ENCODE peak calls at places on chromosomes 13 and 19, in four cellular contexts. K is right atrium auricular region; J is effector memory CD4-positive, alpha-beta T cell; F is adrenal gland. V is an unnamed sample.

GRCh38 chr13:113044431-113045114 is 61.0 kb upstream of the F7 start:
- DNase-seq in F (peak; percentile 76), J (no peak), K (no peak), V (no peak)

GRCh38 chr19:50679177-50680125 is 30.2 kb downstream of the C19orf81 start:
- DNase-seq in J (peak; percentile 50), K (peak; percentile 81), F (peak; percentile 95), V (peak; percentile 76)

GRCh38 chr13:59728896-59729545 is 434.7 kb downstream of the DIAPH3 start:
- DNase-seq in J (no peak), F (no peak), K (no peak), V (no peak)

GRCh38 chr19:48403606-48404005 is 10.1 kb downstream of the GRIN2D start:
- DNase-seq in J (no peak), F (peak; percentile 79), K (no peak), V (peak; percentile 68)

GRCh38 chr19:15129856-15130580 is 22.8 kb downstream of the SYDE1 start:
- DNase-seq in F (no peak), J (no peak), K (no peak), V (no peak)

GRCh38 chr13:35600137-35600536 is 123.6 kb upstream of the MAB21L1 start:
- DNase-seq in J (no peak), F (no peak), K (no peak), V (no peak)

GRCh38 chr13:50892162-50892944 is 17.2 kb upstream of the RNASEH2B start:
- DNase-seq in F (no peak), J (no peak), K (no peak), V (no peak)

GRCh38 chr13:102911336-102911735 is 65.5 kb downstream of the ERCC5 start:
- DNase-seq in F (no peak), J (no peak), K (no peak), V (no peak)

GRCh38 chr19:18006895-18007604 is 920 bp upstream of the ARRDC2 start:
- DNase-seq in J (peak; percentile 67), F (peak; percentile 91), K (peak; percentile 85), V (peak; percentile 94)

GRCh38 chr19:46828484-46828883 is 22.2 kb downstream of the AP2S1 start:
- DNase-seq in J (no peak), F (no peak), K (no peak), V (no peak)

GRCh38 chr13:49098771-49099512 is 121.2 kb upstream of the MLNR start:
- DNase-seq in F (no peak), J (no peak), K (no peak), V (no peak)

GRCh38 chr19:20414133-20414532 is 151.4 kb downstream of the ZNF737 start:
- DNase-seq in K (no peak), F (no peak), J (no peak), V (no peak)

DNA sequence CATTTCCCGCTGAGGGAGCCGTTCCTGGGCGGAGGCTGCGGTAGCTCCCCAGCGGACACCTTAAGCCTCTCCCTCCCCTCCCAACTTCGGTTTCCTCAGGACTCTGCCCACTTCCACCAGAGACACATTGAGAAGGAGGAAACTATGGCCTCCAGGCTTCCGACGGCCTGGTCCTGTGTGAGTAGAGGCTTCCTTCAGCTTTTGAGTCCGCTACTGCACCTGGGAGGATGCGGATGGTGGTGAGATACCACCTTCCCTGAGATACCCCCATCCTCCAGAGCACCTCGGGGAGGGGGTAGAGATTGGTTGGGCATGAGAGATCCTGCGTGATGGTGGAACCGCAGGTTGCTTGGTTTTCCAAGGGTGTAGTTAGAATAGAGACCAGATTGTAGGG is 958 bp downstream of the ZNF274 start:
- DNase-seq in K (no peak), F (no peak), J (no peak), V (no peak)
- H3K9me3 ChIP-seq in K (peaks cover 92% of the 10 kb centered on the region), F (peaks cover 2% of the 10 kb centered on the region), J (peaks cover 40% of the 10 kb centered on the region), V (peaks cover 33% of the 10 kb centered on the region)

GRCh38 chr19:36997843-36998235 is 80.4 kb upstream of the ZNF420 start:
- DNase-seq in F (no peak), J (no peak), K (no peak), V (no peak)

GRCh38 chr19:36999313-36999712 is 78.9 kb upstream of the ZNF420 start:
- DNase-seq in F (no peak), K (no peak), J (no peak), V (no peak)

GRCh38 chr19:36997152-36997842 is 80.9 kb upstream of the ZNF420 start:
- DNase-seq in K (no peak), J (no peak), F (no peak), V (no peak)
- H3K9me3 ChIP-seq in K (peaks cover 42% of the 10 kb centered on the region), J (peaks cover 19% of the 10 kb centered on the region), F (no peaks in the 10 kb centered on the region), V (no peaks in the 10 kb centered on the region)

GRCh38 chr13:111488466-111489132 is 168.2 kb downstream of the TEX29 start:
- DNase-seq in F (peak; percentile 17), K (no peak), J (no peak), V (no peak)
- H3K9me3 ChIP-seq in F (no peaks in the 10 kb centered on the region), K (peaks cover 27% of the 10 kb centered on the region), J (no peaks in the 10 kb centered on the region), V (peaks cover 8% of the 10 kb centered on the region)

GRCh38 chr19:12232961-12233360 is 61.7 kb downstream of the ZNF44 start:
- DNase-seq in K (no peak), J (no peak), F (no peak), V (no peak)
- H3K9me3 ChIP-seq in K (no peaks in the 10 kb centered on the region), J (no peaks in the 10 kb centered on the region), F (no peaks in the 10 kb centered on the region), V (no peaks in the 10 kb centered on the region)

DNA sequence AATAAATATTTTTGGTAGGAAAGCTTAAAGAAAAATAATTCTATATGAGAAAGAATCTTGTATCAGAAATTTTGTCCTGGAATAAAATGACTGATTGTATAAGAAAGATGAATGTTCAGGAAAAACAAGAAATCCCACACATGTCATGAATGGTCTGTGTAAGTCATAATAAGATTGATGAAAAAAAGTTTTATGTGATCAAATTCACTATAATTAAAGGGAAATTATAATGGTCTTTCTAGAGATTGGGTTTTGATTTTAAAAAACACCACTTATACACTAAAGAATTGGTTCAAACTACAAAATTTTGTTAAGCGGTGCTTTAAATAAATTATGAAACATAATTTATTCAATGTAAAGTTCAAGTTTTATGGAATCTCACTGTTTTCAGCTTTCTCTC is 7.2 kb upstream of the ZNF841 start:
- DNase-seq in J (no peak), K (no peak), F (no peak), V (no peak)
- H3K9me3 ChIP-seq in J (peaks cover 11% of the 10 kb centered on the region), K (peaks cover 34% of the 10 kb centered on the region), F (no peaks in the 10 kb centered on the region), V (no peaks in the 10 kb centered on the region)

DNA sequence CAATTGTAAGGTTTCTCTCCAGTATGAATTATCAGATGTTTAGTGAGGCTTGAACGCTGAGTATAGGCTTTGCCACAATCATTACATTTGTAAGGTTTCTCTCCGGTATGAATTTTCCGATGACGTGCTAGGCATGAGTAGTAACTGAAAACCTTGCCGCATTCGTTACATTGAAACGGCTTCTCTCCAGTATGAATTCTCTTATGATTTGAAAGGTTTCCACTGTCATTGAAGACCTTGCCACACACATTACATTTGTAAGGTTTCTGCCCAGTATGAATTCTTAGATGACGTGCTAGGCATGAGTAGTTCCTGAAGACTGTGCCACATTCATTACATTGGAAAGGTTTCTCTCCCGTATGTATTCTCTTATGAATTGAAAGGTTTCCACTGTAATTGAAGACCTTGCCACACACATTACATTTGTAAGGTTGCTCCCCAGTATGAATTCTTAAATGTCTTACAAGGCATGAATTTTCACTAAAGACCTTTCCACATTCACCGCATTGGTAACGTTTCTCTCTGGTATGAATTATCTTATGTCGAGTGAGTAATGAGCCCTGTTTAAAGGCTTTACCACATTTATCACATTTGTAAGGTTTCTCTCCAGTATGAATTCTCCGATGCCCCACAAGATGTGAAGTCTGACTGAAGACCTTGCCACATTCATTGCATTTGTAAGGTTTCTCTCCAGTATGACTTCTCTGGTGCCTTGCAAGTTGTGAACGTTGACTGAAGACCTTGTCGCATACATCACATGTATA is 15.6 kb downstream of the ZNF836 start:
- DNase-seq in F (no peak), J (no peak), K (no peak), V (no peak)
- H3K9me3 ChIP-seq in F (no peaks in the 10 kb centered on the region), J (peaks cover 63% of the 10 kb centered on the region), K (peaks cover 64% of the 10 kb centered on the region), V (peaks cover 7% of the 10 kb centered on the region)

DNA sequence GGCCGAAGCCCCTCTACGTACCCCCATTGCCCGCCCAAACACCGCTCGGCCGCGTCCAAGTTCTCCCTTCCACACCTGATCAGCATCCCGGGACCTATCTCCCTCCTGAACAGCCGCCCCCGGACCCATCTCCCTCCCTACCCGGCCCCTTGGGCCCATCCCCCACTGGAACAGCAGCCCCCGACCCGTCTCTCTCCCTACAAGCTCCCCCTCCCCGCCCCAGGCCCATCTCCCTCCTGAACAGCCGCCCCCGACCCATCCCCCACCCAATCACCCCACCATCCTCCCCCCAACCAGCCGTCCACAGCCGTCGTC is 608 bp downstream of the ZSCAN1 start:
- DNase-seq in F (no peak), K (no peak), J (no peak), V (no peak)
- H3K9me3 ChIP-seq in F (no peaks in the 10 kb centered on the region), K (peaks cover 5% of the 10 kb centered on the region), J (no peaks in the 10 kb centered on the region), V (no peaks in the 10 kb centered on the region)

V was measured in right cardiac atrium.